ENCODE peak calls at places on chromosomes 11 and 22, in four cellular contexts. One of them, this sample, is unnamed.

GRCh38 chr11:70397336-70397982 is 870 bp upstream of the CTTN start:
- DNase-seq in IMR-90: peak
- DNase-seq in A549: no peak
- DNase-seq in HEK293T: peak
- DNase-seq in this sample: no peak

GRCh38 chr11:34213366-34213765 is 107.9 kb downstream of the NAT10 start:
- DNase-seq in IMR-90: peak
- DNase-seq in A549: peak
- DNase-seq in HEK293T: no peak
- DNase-seq in this sample: no peak

GRCh38 chr11:101011881-101012280 is 117.7 kb downstream of the PGR start:
- DNase-seq in A549: no peak
- DNase-seq in HEK293T: no peak
- DNase-seq in IMR-90: no peak
- DNase-seq in this sample: no peak

GRCh38 chr11:35077709-35078695 is 61.0 kb upstream of the CD44 start:
- DNase-seq in HEK293T: no peak
- DNase-seq in IMR-90: peak
- DNase-seq in A549: peak
- DNase-seq in this sample: peak

GRCh38 chr11:67492801-67493547 is 10.1 kb downstream of the AIP start:
- DNase-seq in IMR-90: no peak
- DNase-seq in HEK293T: no peak
- DNase-seq in A549: no peak
- DNase-seq in this sample: no peak

GRCh38 chr22:30602049-30602448 is 4.9 kb upstream of the TCN2 start:
- DNase-seq in A549: no peak
- DNase-seq in HEK293T: no peak
- DNase-seq in IMR-90: peak
- DNase-seq in this sample: no peak

GRCh38 chr11:74282863-74283484 is 28.5 kb downstream of the P4HA3 start:
- DNase-seq in HEK293T: no peak
- DNase-seq in A549: no peak
- DNase-seq in IMR-90: peak
- DNase-seq in this sample: no peak

GRCh38 chr11:105070221-105070789 is 25.2 kb upstream of the CARD16 start:
- DNase-seq in HEK293T: no peak
- DNase-seq in IMR-90: no peak
- DNase-seq in A549: no peak
- DNase-seq in this sample: no peak

GRCh38 chr22:49717322-49717919 is 110.3 kb downstream of the BRD1 start:
- DNase-seq in IMR-90: no peak
- DNase-seq in HEK293T: no peak
- DNase-seq in A549: no peak
- DNase-seq in this sample: no peak

GRCh38 chr11:9601041-9601875 is 27.8 kb downstream of the WEE1 start:
- DNase-seq in A549: no peak
- DNase-seq in IMR-90: peak
- DNase-seq in HEK293T: no peak
- DNase-seq in this sample: peak

GRCh38 chr11:92180664-92181251 is 43.9 kb upstream of the FAT3 start:
- DNase-seq in HEK293T: no peak
- DNase-seq in A549: no peak
- DNase-seq in IMR-90: peak
- DNase-seq in this sample: no peak

GRCh38 chr11:41308286-41308685 is 151.2 kb downstream of the LRRC4C start:
- DNase-seq in HEK293T: no peak
- DNase-seq in A549: no peak
- DNase-seq in IMR-90: no peak
- DNase-seq in this sample: no peak

GRCh38 chr11:47998733-47999359 is 18.5 kb downstream of the PTPRJ start:
- DNase-seq in HEK293T: no peak
- DNase-seq in A549: peak
- DNase-seq in IMR-90: no peak
- DNase-seq in this sample: no peak

GRCh38 chr11:109377039-109377742 is 44.8 kb upstream of the C11orf87 start:
- DNase-seq in HEK293T: no peak
- DNase-seq in A549: no peak
- DNase-seq in IMR-90: no peak
- DNase-seq in this sample: no peak

GRCh38 chr11:17694711-17695110 is 24.7 kb upstream of the MYOD1 start:
- DNase-seq in HEK293T: no peak
- DNase-seq in A549: no peak
- DNase-seq in IMR-90: no peak
- DNase-seq in this sample: no peak

GRCh38 chr22:26751217-26751616 is 93.8 kb downstream of the MIAT start:
- DNase-seq in A549: peak
- DNase-seq in HEK293T: no peak
- DNase-seq in IMR-90: no peak
- DNase-seq in this sample: no peak

GRCh38 chr11:134524876-134525845 is 113.1 kb upstream of the B3GAT1 start:
- DNase-seq in A549: no peak
- DNase-seq in HEK293T: no peak
- DNase-seq in IMR-90: no peak
- DNase-seq in this sample: no peak

GRCh38 chr11:42802211-42802918 is 509.4 kb upstream of the API5 start:
- DNase-seq in A549: no peak
- DNase-seq in IMR-90: no peak
- DNase-seq in HEK293T: no peak
- DNase-seq in this sample: no peak

GRCh38 chr22:25645964-25646363 is 81.5 kb downstream of the GRK3 start:
- DNase-seq in IMR-90: peak
- DNase-seq in HEK293T: no peak
- DNase-seq in A549: no peak
- DNase-seq in this sample: no peak

GRCh38 chr11:101336858-101337257 is 207.2 kb upstream of the PGR start:
- DNase-seq in HEK293T: no peak
- DNase-seq in A549: no peak
- DNase-seq in IMR-90: no peak
- DNase-seq in this sample: no peak

GRCh38 chr11:11843233-11843632 is 1.5 kb downstream of the USP47 start:
- DNase-seq in HEK293T: no peak
- DNase-seq in A549: peak
- DNase-seq in IMR-90: peak
- DNase-seq in this sample: no peak

GRCh38 chr11:100445231-100445735 is 241.8 kb upstream of the ARHGAP42 start:
- DNase-seq in IMR-90: no peak
- DNase-seq in A549: no peak
- DNase-seq in HEK293T: no peak
- DNase-seq in this sample: no peak

GRCh38 chr22:45248832-45249561 is 8.3 kb upstream of the KIAA0930 start:
- DNase-seq in A549: no peak
- DNase-seq in HEK293T: no peak
- DNase-seq in IMR-90: no peak
- DNase-seq in this sample: peak

GRCh38 chr11:128692750-128693578 is 908 bp upstream of the FLI1 start:
- DNase-seq in IMR-90: no peak
- DNase-seq in HEK293T: no peak
- DNase-seq in A549: no peak
- DNase-seq in this sample: no peak

GRCh38 chr11:69007978-69008381 is 5.1 kb downstream of the MRGPRF start:
- DNase-seq in IMR-90: peak
- DNase-seq in HEK293T: no peak
- DNase-seq in A549: no peak
- DNase-seq in this sample: no peak

GRCh38 chr22:44108806-44109385 is 71.8 kb upstream of the PARVG start:
- DNase-seq in A549: no peak
- DNase-seq in HEK293T: no peak
- DNase-seq in IMR-90: no peak
- DNase-seq in this sample: no peak

GRCh38 chr22:19855504-19856409 is 1.1 kb upstream of the GNB1L start:
- DNase-seq in HEK293T: peak
- DNase-seq in A549: peak
- DNase-seq in IMR-90: peak
- DNase-seq in this sample: peak

GRCh38 chr22:24450600-24450999 is 23.2 kb downstream of the ADORA2A start:
- DNase-seq in HEK293T: no peak
- DNase-seq in IMR-90: no peak
- DNase-seq in A549: no peak
- DNase-seq in this sample: no peak

GRCh38 chr11:120834686-120835225 is 189.1 kb upstream of the TBCEL start:
- DNase-seq in HEK293T: no peak
- DNase-seq in IMR-90: no peak
- DNase-seq in A549: no peak
- DNase-seq in this sample: no peak

GRCh38 chr11:31956310-31956709 is 134.6 kb upstream of the RCN1 start:
- DNase-seq in IMR-90: peak
- DNase-seq in HEK293T: no peak
- DNase-seq in A549: no peak
- DNase-seq in this sample: no peak

GRCh38 chr11:6273188-6273587 is 13.6 kb downstream of the CCKBR start:
- DNase-seq in IMR-90: no peak
- DNase-seq in HEK293T: no peak
- DNase-seq in A549: no peak
- DNase-seq in this sample: no peak

GRCh38 chr11:111514216-111515031 is at the start of gene HOATZ:
- DNase-seq in HEK293T: no peak
- DNase-seq in A549: no peak
- DNase-seq in IMR-90: no peak
- DNase-seq in this sample: no peak
- TF ChIP-seq BHLHE40 in HEK293T: no peak
- TF ChIP-seq BHLHE40 in A549: no peak
- TF ChIP-seq BHLHE40 in IMR-90: no peak
- TF ChIP-seq BHLHE40 in this sample: no peak

DNA sequence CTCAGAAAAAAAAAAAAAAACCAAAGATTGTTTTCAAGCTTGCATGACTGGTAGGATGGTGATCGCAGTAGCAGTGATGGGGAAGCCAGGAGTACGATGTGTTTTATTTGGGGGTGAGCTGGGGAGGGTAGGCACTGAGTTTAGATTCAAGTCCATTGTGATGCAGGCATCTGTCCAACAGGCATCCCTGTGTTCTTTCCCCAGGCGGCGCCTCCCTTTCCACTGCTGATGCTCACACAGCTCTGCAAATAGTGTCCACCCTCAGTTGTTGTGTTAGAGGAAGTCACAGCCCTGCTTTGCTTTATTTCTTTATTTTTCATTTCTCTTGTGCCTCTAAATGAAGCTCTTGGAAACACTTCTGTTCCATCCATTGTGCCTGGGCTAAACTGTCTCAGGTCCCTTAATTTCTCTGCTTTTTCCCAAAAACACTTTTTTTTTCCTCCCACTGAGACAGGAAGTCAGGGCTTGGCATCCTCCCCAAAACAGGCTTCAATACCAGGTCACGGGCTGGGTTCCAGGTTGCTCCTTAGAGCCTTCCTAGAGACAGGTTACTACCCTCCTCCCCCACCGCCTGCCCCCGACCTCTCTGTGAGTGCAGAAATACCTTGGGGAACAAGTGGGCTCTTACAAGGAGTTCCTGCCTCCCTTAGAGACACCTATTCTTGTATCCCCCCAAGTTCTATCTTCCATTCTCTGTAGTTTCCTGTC is 38.6 kb upstream of the HSPA8 start:
- DNase-seq in IMR-90: no peak
- DNase-seq in HEK293T: no peak
- DNase-seq in A549: no peak
- DNase-seq in this sample: no peak
- TF ChIP-seq BHLHE40 in IMR-90: no peak
- TF ChIP-seq BHLHE40 in HEK293T: no peak
- TF ChIP-seq BHLHE40 in A549: no peak
- TF ChIP-seq BHLHE40 in this sample: no peak

GRCh38 chr22:36274547-36274946 is 21.6 kb downstream of the APOL1 start:
- DNase-seq in HEK293T: no peak
- DNase-seq in A549: no peak
- DNase-seq in IMR-90: no peak
- DNase-seq in this sample: no peak
- TF ChIP-seq BHLHE40 in HEK293T: no peak
- TF ChIP-seq BHLHE40 in A549: no peak
- TF ChIP-seq BHLHE40 in IMR-90: no peak
- TF ChIP-seq BHLHE40 in this sample: no peak

DNA sequence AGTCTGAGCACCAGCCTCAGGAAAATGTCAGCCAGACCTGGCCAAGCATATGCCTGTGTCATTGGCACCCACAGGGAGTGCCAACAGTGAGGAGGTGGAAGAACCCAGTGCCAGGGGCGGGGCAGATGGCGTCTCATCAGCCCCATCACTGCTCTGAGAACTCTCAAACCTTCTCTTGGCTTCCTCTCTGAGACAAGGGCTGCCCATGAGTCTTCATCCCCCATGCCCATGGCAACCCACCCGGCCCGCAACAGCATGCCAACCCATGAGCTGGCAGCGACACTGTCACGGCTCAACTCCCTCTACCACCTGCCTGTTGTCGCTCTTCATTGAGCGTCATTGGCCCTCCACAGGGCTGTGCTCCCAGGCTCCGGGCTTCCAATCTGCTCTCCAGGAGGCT is 340.5 kb downstream of the BUD13 start:
- DNase-seq in A549: no peak
- DNase-seq in IMR-90: no peak
- DNase-seq in HEK293T: no peak
- DNase-seq in this sample: no peak
- TF ChIP-seq BHLHE40 in A549: no peak
- TF ChIP-seq BHLHE40 in IMR-90: no peak
- TF ChIP-seq BHLHE40 in HEK293T: no peak
- TF ChIP-seq BHLHE40 in this sample: no peak